ENCODE peak calls at places on chromosomes 3 and 15, in five cellular contexts. One of them, this sample, is unnamed.

GRCh38 chr15:81304226-81304625 is 19.7 kb downstream of the STARD5 start:
- DNase-seq in tibial nerve: peak
- DNase-seq in stimulated activated CD4-positive, alpha-beta T cell treated with anti-CD3 and anti-CD28 coated beads, Interleukin-2, amount 100 ng/mL, for 48 hours: no peak
- DNase-seq in NCI-H2029: no peak
- DNase-seq in stromal cell of bone marrow: peak
- DNase-seq in this sample: peak

GRCh38 chr3:127032296-127032990 is 49.5 kb downstream of the PLXNA1 start:
- DNase-seq in tibial nerve: no peak
- DNase-seq in stimulated activated CD4-positive, alpha-beta T cell treated with anti-CD3 and anti-CD28 coated beads, Interleukin-2, amount 100 ng/mL, for 48 hours: no peak
- DNase-seq in NCI-H2029: no peak
- DNase-seq in stromal cell of bone marrow: no peak
- DNase-seq in this sample: no peak

GRCh38 chr3:160169139-160169830 is 55.9 kb upstream of the C3orf80 start:
- DNase-seq in tibial nerve: no peak
- DNase-seq in stimulated activated CD4-positive, alpha-beta T cell treated with anti-CD3 and anti-CD28 coated beads, Interleukin-2, amount 100 ng/mL, for 48 hours: no peak
- DNase-seq in NCI-H2029: no peak
- DNase-seq in stromal cell of bone marrow: peak
- DNase-seq in this sample: no peak

GRCh38 chr3:112411425-112411824 is 78.5 kb downstream of the CD200 start:
- DNase-seq in tibial nerve: no peak
- DNase-seq in stimulated activated CD4-positive, alpha-beta T cell treated with anti-CD3 and anti-CD28 coated beads, Interleukin-2, amount 100 ng/mL, for 48 hours: no peak
- DNase-seq in NCI-H2029: no peak
- DNase-seq in stromal cell of bone marrow: no peak
- DNase-seq in this sample: no peak

GRCh38 chr3:121834079-121834730 is 655 bp downstream of the IQCB1 start:
- DNase-seq in tibial nerve: peak
- DNase-seq in stimulated activated CD4-positive, alpha-beta T cell treated with anti-CD3 and anti-CD28 coated beads, Interleukin-2, amount 100 ng/mL, for 48 hours: peak
- DNase-seq in NCI-H2029: peak
- DNase-seq in stromal cell of bone marrow: peak
- DNase-seq in this sample: no peak

GRCh38 chr3:146065573-146066006 is 95.4 kb downstream of the PLOD2 start:
- DNase-seq in tibial nerve: peak
- DNase-seq in stimulated activated CD4-positive, alpha-beta T cell treated with anti-CD3 and anti-CD28 coated beads, Interleukin-2, amount 100 ng/mL, for 48 hours: peak
- DNase-seq in NCI-H2029: peak
- DNase-seq in stromal cell of bone marrow: peak
- DNase-seq in this sample: no peak

GRCh38 chr15:100234158-100235029 is 107.4 kb downstream of the ADAMTS17 start:
- DNase-seq in tibial nerve: no peak
- DNase-seq in stimulated activated CD4-positive, alpha-beta T cell treated with anti-CD3 and anti-CD28 coated beads, Interleukin-2, amount 100 ng/mL, for 48 hours: no peak
- DNase-seq in NCI-H2029: no peak
- DNase-seq in stromal cell of bone marrow: no peak
- DNase-seq in this sample: no peak

GRCh38 chr3:62368705-62369475 is 4.5 kb downstream of the FEZF2 start:
- DNase-seq in tibial nerve: no peak
- DNase-seq in stimulated activated CD4-positive, alpha-beta T cell treated with anti-CD3 and anti-CD28 coated beads, Interleukin-2, amount 100 ng/mL, for 48 hours: no peak
- DNase-seq in NCI-H2029: no peak
- DNase-seq in stromal cell of bone marrow: no peak
- DNase-seq in this sample: no peak

GRCh38 chr3:124266517-124266916 is 274.6 kb upstream of the ROPN1 start:
- DNase-seq in tibial nerve: no peak
- DNase-seq in stimulated activated CD4-positive, alpha-beta T cell treated with anti-CD3 and anti-CD28 coated beads, Interleukin-2, amount 100 ng/mL, for 48 hours: no peak
- DNase-seq in NCI-H2029: peak
- DNase-seq in stromal cell of bone marrow: no peak
- DNase-seq in this sample: no peak

GRCh38 chr15:57415559-57415958 is 39.3 kb downstream of the CGNL1 start:
- DNase-seq in tibial nerve: peak
- DNase-seq in stimulated activated CD4-positive, alpha-beta T cell treated with anti-CD3 and anti-CD28 coated beads, Interleukin-2, amount 100 ng/mL, for 48 hours: no peak
- DNase-seq in NCI-H2029: no peak
- DNase-seq in stromal cell of bone marrow: no peak
- DNase-seq in this sample: no peak

GRCh38 chr3:177194319-177194718 is 3.0 kb downstream of the TBL1XR1 start:
- DNase-seq in tibial nerve: no peak
- DNase-seq in stimulated activated CD4-positive, alpha-beta T cell treated with anti-CD3 and anti-CD28 coated beads, Interleukin-2, amount 100 ng/mL, for 48 hours: no peak
- DNase-seq in NCI-H2029: no peak
- DNase-seq in stromal cell of bone marrow: no peak
- DNase-seq in this sample: no peak

This sample was measured in lower leg skin.